ENCODE peak calls at places on chromosomes 11 and 22, in ten cellular contexts. X, V, T, K, U, Q, D, I, B and E are unnamed samples.

GRCh38 chr22:40709752-40710413 is 30.6 kb downstream of the MCHR1 start:
- DNase-seq in X (no peak), V (no peak), T (peak; percentile 45), K (no peak), U (peak; percentile 30), Q (no peak), D (peak; percentile 47), I (peak; percentile 65), B (no peak), E (peak; percentile 43)

GRCh38 chr11:27209562-27210005 is 153.4 kb downstream of the CCDC34 start:
- DNase-seq in X (peak; percentile 72), V (no peak), T (peak; percentile 94), K (peak; percentile 53), U (peak; percentile 99), Q (no peak), D (peak; percentile 67), I (peak; percentile 16), B (peak; percentile 12), E (peak; percentile 89)

GRCh38 chr11:74819400-74819799 is 70.8 kb downstream of the RNF169 start:
- DNase-seq in X (no peak), V (no peak), T (peak; percentile 85), K (no peak), U (no peak), Q (no peak), D (peak; percentile 36), I (no peak), B (no peak), E (no peak)

GRCh38 chr11:36500315-36500721 is 9.8 kb downstream of the TRAF6 start:
- DNase-seq in X (no peak), V (no peak), T (peak; percentile 95), K (peak; percentile 51), U (peak; percentile 83), Q (no peak), D (peak; percentile 80), I (no peak), B (no peak), E (no peak)

GRCh38 chr11:27367881-27368280 is 4.9 kb upstream of the CCDC34 start:
- DNase-seq in X (no peak), V (no peak), T (no peak), K (no peak), U (no peak), Q (no peak), D (no peak), I (no peak), B (no peak), E (no peak)

GRCh38 chr11:76634934-76635333 is 35.6 kb downstream of the LRRC32 start:
- DNase-seq in X (no peak), V (no peak), T (no peak), K (no peak), U (no peak), Q (no peak), D (no peak), I (no peak), B (no peak), E (no peak)

GRCh38 chr11:8567597-8568198 is 26.3 kb downstream of the STK33 start:
- DNase-seq in X (no peak), V (no peak), T (peak; percentile 35), K (peak; percentile 41), U (no peak), Q (no peak), D (peak; percentile 31), I (no peak), B (no peak), E (no peak)

GRCh38 chr11:17652556-17652955 is 66.8 kb upstream of the MYOD1 start:
- DNase-seq in X (no peak), V (no peak), T (no peak), K (no peak), U (no peak), Q (no peak), D (no peak), I (no peak), B (no peak), E (no peak)

GRCh38 chr11:60985501-60985900 is 14.0 kb downstream of the CD6 start:
- DNase-seq in X (peak; percentile 24), V (no peak), T (no peak), K (no peak), U (no peak), Q (no peak), D (no peak), I (no peak), B (no peak), E (no peak)

GRCh38 chr11:91947215-91947614 is 277.4 kb upstream of the FAT3 start:
- DNase-seq in X (no peak), V (no peak), T (no peak), K (no peak), U (peak; percentile 70), Q (no peak), D (no peak), I (peak; percentile 48), B (peak; percentile 2), E (no peak)

GRCh38 chr11:134139873-134140331 is 71.0 kb downstream of the JAM3 start:
- DNase-seq in X (no peak), V (peak; percentile 63), T (peak; percentile 79), K (peak; percentile 66), U (peak; percentile 69), Q (peak; percentile 58), D (peak; percentile 90), I (peak; percentile 32), B (peak; percentile 55), E (peak; percentile 31)

GRCh38 chr11:14186376-14186775 is 172.6 kb downstream of the RRAS2 start:
- DNase-seq in X (no peak), V (no peak), T (no peak), K (no peak), U (no peak), Q (no peak), D (no peak), I (no peak), B (no peak), E (no peak)

GRCh38 chr11:61170566-61170965 is 9.3 kb upstream of the VPS37C start:
- DNase-seq in X (no peak), V (no peak), T (no peak), K (no peak), U (no peak), Q (no peak), D (no peak), I (no peak), B (no peak), E (no peak)